ENCODE peak calls at places on chromosome 7, in eight cellular contexts. One of them, this sample, is unnamed.

GRCh38 chr7:81624650-81625310 is 145.1 kb downstream of the HGF start:
- DNase-seq in substantia nigra: no peak
- DNase-seq in spleen: no peak
- DNase-seq in stimulated activated CD4-positive, alpha-beta T cell treated with anti-CD3 and anti-CD28 coated beads, Interleukin-1b, Interleukin-23, amount 100 ng/mL, for 24 hours: no peak
- DNase-seq in progenitor cell of endocrine pancreas: no peak
- DNase-seq in stimulated activated CD8-positive, alpha-beta memory T cell treated with anti-CD3 and anti-CD28 coated beads, Interleukin-4, amount 100 ng/mL, for 4 hours: no peak
- DNase-seq in astrocyte of the spinal cord: no peak
- DNase-seq in AML-193: no peak
- DNase-seq in this sample: no peak

GRCh38 chr7:148191391-148192076 is 399.0 kb upstream of the C7orf33 start:
- DNase-seq in AML-193: no peak
- DNase-seq in substantia nigra: no peak
- DNase-seq in stimulated activated CD4-positive, alpha-beta T cell treated with anti-CD3 and anti-CD28 coated beads, Interleukin-1b, Interleukin-23, amount 100 ng/mL, for 24 hours: no peak
- DNase-seq in spleen: no peak
- DNase-seq in progenitor cell of endocrine pancreas: no peak
- DNase-seq in astrocyte of the spinal cord: no peak
- DNase-seq in stimulated activated CD8-positive, alpha-beta memory T cell treated with anti-CD3 and anti-CD28 coated beads, Interleukin-4, amount 100 ng/mL, for 4 hours: no peak
- DNase-seq in this sample: no peak

GRCh38 chr7:76129366-76129765 is 72.3 kb upstream of the SRRM3 start:
- DNase-seq in spleen: no peak
- DNase-seq in stimulated activated CD4-positive, alpha-beta T cell treated with anti-CD3 and anti-CD28 coated beads, Interleukin-1b, Interleukin-23, amount 100 ng/mL, for 24 hours: no peak
- DNase-seq in astrocyte of the spinal cord: no peak
- DNase-seq in substantia nigra: no peak
- DNase-seq in progenitor cell of endocrine pancreas: no peak
- DNase-seq in stimulated activated CD8-positive, alpha-beta memory T cell treated with anti-CD3 and anti-CD28 coated beads, Interleukin-4, amount 100 ng/mL, for 4 hours: no peak
- DNase-seq in AML-193: no peak
- DNase-seq in this sample: no peak

GRCh38 chr7:106535234-106536026 is 125.5 kb downstream of the CCDC71L start:
- DNase-seq in spleen: no peak
- DNase-seq in stimulated activated CD8-positive, alpha-beta memory T cell treated with anti-CD3 and anti-CD28 coated beads, Interleukin-4, amount 100 ng/mL, for 4 hours: no peak
- DNase-seq in astrocyte of the spinal cord: no peak
- DNase-seq in progenitor cell of endocrine pancreas: no peak
- DNase-seq in substantia nigra: no peak
- DNase-seq in AML-193: no peak
- DNase-seq in stimulated activated CD4-positive, alpha-beta T cell treated with anti-CD3 and anti-CD28 coated beads, Interleukin-1b, Interleukin-23, amount 100 ng/mL, for 24 hours: no peak
- DNase-seq in this sample: no peak

GRCh38 chr7:103142494-103142893 is 6.4 kb downstream of the NAPEPLD start:
- DNase-seq in astrocyte of the spinal cord: no peak
- DNase-seq in stimulated activated CD8-positive, alpha-beta memory T cell treated with anti-CD3 and anti-CD28 coated beads, Interleukin-4, amount 100 ng/mL, for 4 hours: no peak
- DNase-seq in progenitor cell of endocrine pancreas: no peak
- DNase-seq in spleen: no peak
- DNase-seq in substantia nigra: no peak
- DNase-seq in AML-193: no peak
- DNase-seq in stimulated activated CD4-positive, alpha-beta T cell treated with anti-CD3 and anti-CD28 coated beads, Interleukin-1b, Interleukin-23, amount 100 ng/mL, for 24 hours: no peak
- DNase-seq in this sample: no peak

GRCh38 chr7:78220754-78221153 is 422.2 kb downstream of the PHTF2 start:
- DNase-seq in progenitor cell of endocrine pancreas: no peak
- DNase-seq in spleen: no peak
- DNase-seq in substantia nigra: no peak
- DNase-seq in stimulated activated CD8-positive, alpha-beta memory T cell treated with anti-CD3 and anti-CD28 coated beads, Interleukin-4, amount 100 ng/mL, for 4 hours: no peak
- DNase-seq in astrocyte of the spinal cord: no peak
- DNase-seq in stimulated activated CD4-positive, alpha-beta T cell treated with anti-CD3 and anti-CD28 coated beads, Interleukin-1b, Interleukin-23, amount 100 ng/mL, for 24 hours: no peak
- DNase-seq in AML-193: no peak
- DNase-seq in this sample: no peak

GRCh38 chr7:129923709-129924108 is 29.1 kb downstream of the UBE2H start:
- DNase-seq in stimulated activated CD4-positive, alpha-beta T cell treated with anti-CD3 and anti-CD28 coated beads, Interleukin-1b, Interleukin-23, amount 100 ng/mL, for 24 hours: no peak
- DNase-seq in AML-193: no peak
- DNase-seq in substantia nigra: no peak
- DNase-seq in stimulated activated CD8-positive, alpha-beta memory T cell treated with anti-CD3 and anti-CD28 coated beads, Interleukin-4, amount 100 ng/mL, for 4 hours: no peak
- DNase-seq in spleen: no peak
- DNase-seq in progenitor cell of endocrine pancreas: no peak
- DNase-seq in astrocyte of the spinal cord: peak; percentile 85
- DNase-seq in this sample: no peak

GRCh38 chr7:32500922-32501341 is 5.6 kb downstream of the AVL9 start:
- DNase-seq in substantia nigra: no peak
- DNase-seq in stimulated activated CD4-positive, alpha-beta T cell treated with anti-CD3 and anti-CD28 coated beads, Interleukin-1b, Interleukin-23, amount 100 ng/mL, for 24 hours: no peak
- DNase-seq in stimulated activated CD8-positive, alpha-beta memory T cell treated with anti-CD3 and anti-CD28 coated beads, Interleukin-4, amount 100 ng/mL, for 4 hours: no peak
- DNase-seq in spleen: no peak
- DNase-seq in AML-193: peak; percentile 80
- DNase-seq in astrocyte of the spinal cord: peak; percentile 76
- DNase-seq in progenitor cell of endocrine pancreas: no peak
- DNase-seq in this sample: no peak

GRCh38 chr7:142568430-142569097 is 180.7 kb upstream of the PRSS1 start:
- DNase-seq in AML-193: peak; percentile 54
- DNase-seq in spleen: no peak
- DNase-seq in astrocyte of the spinal cord: peak; percentile 90
- DNase-seq in progenitor cell of endocrine pancreas: no peak
- DNase-seq in stimulated activated CD8-positive, alpha-beta memory T cell treated with anti-CD3 and anti-CD28 coated beads, Interleukin-4, amount 100 ng/mL, for 4 hours: no peak
- DNase-seq in stimulated activated CD4-positive, alpha-beta T cell treated with anti-CD3 and anti-CD28 coated beads, Interleukin-1b, Interleukin-23, amount 100 ng/mL, for 24 hours: no peak
- DNase-seq in substantia nigra: no peak
- DNase-seq in this sample: no peak

GRCh38 chr7:76356823-76357222 is 2.0 kb downstream of the YWHAG start:
- DNase-seq in substantia nigra: no peak
- DNase-seq in AML-193: peak; percentile 29
- DNase-seq in spleen: no peak
- DNase-seq in stimulated activated CD8-positive, alpha-beta memory T cell treated with anti-CD3 and anti-CD28 coated beads, Interleukin-4, amount 100 ng/mL, for 4 hours: no peak
- DNase-seq in stimulated activated CD4-positive, alpha-beta T cell treated with anti-CD3 and anti-CD28 coated beads, Interleukin-1b, Interleukin-23, amount 100 ng/mL, for 24 hours: no peak
- DNase-seq in progenitor cell of endocrine pancreas: no peak
- DNase-seq in astrocyte of the spinal cord: peak; percentile 47
- DNase-seq in this sample: no peak